ENCODE peak calls at places on chromosomes 3 and 15, in ten cellular contexts. R is anterior cingulate cortex; E is left ventricle myocardium inferior; Z is hypothalamus; U is amygdala; T is HT-29; G is body of pancreas; V is endothelial cell; Y is NAMALWA; I is stimulated activated CD4-positive, alpha-beta T cell treated with anti-CD3 and anti-CD28 coated beads, TNF-alpha, amount 100 ng/mL, for 1 hour. X is an unnamed sample.

GRCh38 chr3:190519886-190520285 is 6.0 kb downstream of the IL1RAP start:
- DNase-seq in I (no peak), E (no peak), Y (no peak), U (no peak), G (no peak), T (no peak), R (no peak), Z (no peak), V (no peak), X (no peak)

GRCh38 chr15:25053000-25053815 is 98.4 kb downstream of the SNRPN start:
- DNase-seq in E (no peak), Z (no peak), U (no peak), T (no peak), Y (no peak), R (no peak), V (no peak), G (peak), I (no peak), X (peak)

GRCh38 chr3:123805504-123805903 is 78.6 kb downstream of the MYLK start:
- DNase-seq in G (no peak), Y (peak), E (no peak), U (no peak), R (no peak), V (no peak), T (no peak), I (no peak), Z (no peak), X (no peak)

GRCh38 chr3:27939940-27940339 is 217.8 kb upstream of the EOMES start:
- DNase-seq in I (no peak), E (no peak), T (no peak), U (no peak), Y (no peak), R (no peak), G (no peak), Z (no peak), V (no peak), X (no peak)

GRCh38 chr3:136332776-136333175 is 82.6 kb downstream of the PCCB start:
- DNase-seq in V (no peak), U (no peak), G (no peak), R (no peak), I (no peak), Y (no peak), Z (no peak), E (no peak), T (no peak), X (no peak)

GRCh38 chr3:77530870-77531269 is 491.0 kb downstream of the ROBO2 start:
- DNase-seq in E (no peak), U (no peak), Y (no peak), R (no peak), G (no peak), Z (no peak), T (no peak), V (no peak), I (no peak), X (no peak)

GRCh38 chr3:81723732-81724313 is 37.6 kb downstream of the GBE1 start:
- DNase-seq in Y (no peak), G (peak), E (no peak), I (no peak), T (no peak), R (no peak), V (no peak), U (no peak), Z (no peak), X (no peak)

GRCh38 chr3:186283096-186283495 is 78.9 kb downstream of the DGKG start:
- DNase-seq in Y (no peak), U (no peak), Z (no peak), E (no peak), V (no peak), G (no peak), I (no peak), R (no peak), T (no peak), X (no peak)

GRCh38 chr15:81869161-81869928 is 176.5 kb downstream of the MEX3B start:
- DNase-seq in V (no peak), R (no peak), T (no peak), E (no peak), I (no peak), U (no peak), Z (no peak), Y (no peak), G (no peak), X (no peak)

GRCh38 chr15:88257311-88257901 is 867 bp upstream of the NTRK3 start:
- DNase-seq in Y (no peak), E (no peak), G (no peak), T (no peak), U (no peak), Z (no peak), R (peak), I (no peak), V (peak), X (no peak)

GRCh38 chr15:50358805-50359204 is 3.8 kb upstream of the GABPB1 start:
- DNase-seq in Z (no peak), E (no peak), I (no peak), G (no peak), V (peak), T (peak), R (no peak), Y (peak), U (no peak), X (no peak)

GRCh38 chr3:188397766-188398705 is 244.1 kb downstream of the LPP start:
- DNase-seq in T (no peak), V (no peak), G (no peak), U (no peak), Z (no peak), Y (no peak), R (no peak), I (no peak), E (peak), X (no peak)

GRCh38 chr15:49372366-49372765 is 50.7 kb upstream of the FGF7 start:
- DNase-seq in U (no peak), Z (no peak), T (no peak), V (no peak), Y (no peak), G (no peak), I (no peak), R (no peak), E (no peak), X (no peak)

GRCh38 chr3:47802734-47803477 is at the start of gene DHX30:
- DNase-seq in I (peak), Y (peak), Z (peak), U (peak), T (peak), G (peak), E (peak), V (peak), R (peak), X (peak)

GRCh38 chr3:143277531-143277930 is 158.0 kb downstream of the CHST2 start:
- DNase-seq in I (no peak), Y (no peak), R (no peak), U (no peak), E (no peak), T (no peak), V (no peak), Z (no peak), G (no peak), X (no peak)

GRCh38 chr3:142930510-142930909 is 33.0 kb downstream of the PAQR9 start:
- DNase-seq in Z (no peak), I (no peak), G (no peak), R (no peak), E (no peak), Y (no peak), U (no peak), T (peak), V (no peak), X (no peak)

GRCh38 chr15:42474857-42475256 is 16.1 kb downstream of the ZNF106 start:
- DNase-seq in T (no peak), Y (no peak), R (no peak), Z (no peak), U (no peak), E (no peak), V (no peak), G (no peak), I (no peak), X (no peak)

GRCh38 chr3:78801923-78802587 is 965.7 kb downstream of the ROBO1 start:
- DNase-seq in U (no peak), T (no peak), Z (no peak), G (no peak), I (no peak), E (no peak), Y (no peak), V (no peak), R (no peak), X (no peak)

GRCh38 chr3:146037697-146038096 is 123.3 kb downstream of the PLOD2 start:
- DNase-seq in R (no peak), Y (no peak), G (no peak), T (no peak), Z (no peak), U (no peak), I (no peak), E (no peak), V (no peak), X (no peak)

GRCh38 chr3:187920871-187921270 is 175.6 kb upstream of the BCL6 start:
- DNase-seq in V (no peak), T (no peak), E (no peak), U (no peak), G (no peak), R (no peak), Z (no peak), Y (no peak), I (no peak), X (no peak)

GRCh38 chr3:129277829-129278271 is 820 bp upstream of the HMCES start:
- DNase-seq in I (no peak), U (no peak), Y (peak), V (peak), T (no peak), E (no peak), G (no peak), R (no peak), Z (no peak), X (no peak)

GRCh38 chr3:180855364-180855763 is 57.1 kb upstream of the FXR1 start:
- DNase-seq in U (no peak), E (no peak), V (no peak), R (no peak), Y (peak), T (peak), Z (no peak), I (no peak), G (no peak), X (no peak)

GRCh38 chr3:159764211-159765024 is 224.2 kb upstream of the IL12A start:
- DNase-seq in V (peak), T (no peak), Y (no peak), R (peak), U (no peak), E (peak), Z (no peak), G (peak), I (no peak), X (peak)

GRCh38 chr3:59818033-59818936 is 768.5 kb upstream of the CFAP20DC start:
- DNase-seq in R (no peak), E (peak), G (peak), U (no peak), Y (no peak), V (no peak), Z (no peak), I (no peak), T (peak), X (peak)

GRCh38 chr3:50491023-50491422 is 12.4 kb downstream of the CACNA2D2 start:
- DNase-seq in T (no peak), I (no peak), G (no peak), U (no peak), Y (no peak), V (no peak), R (no peak), E (no peak), Z (no peak), X (no peak)

GRCh38 chr3:30597131-30597768 is 9.2 kb upstream of the TGFBR2 start:
- DNase-seq in E (no peak), I (no peak), V (no peak), Z (no peak), R (no peak), G (peak), Y (no peak), U (no peak), T (peak), X (no peak)

GRCh38 chr3:48135773-48136495 is 52.3 kb downstream of the CDC25A start:
- DNase-seq in G (no peak), R (no peak), E (no peak), U (no peak), Z (no peak), Y (no peak), V (no peak), T (no peak), I (no peak), X (no peak)

GRCh38 chr3:17301271-17301670 is 416.5 kb downstream of the PLCL2 start:
- DNase-seq in Z (no peak), U (no peak), R (no peak), Y (no peak), G (no peak), T (no peak), E (no peak), I (no peak), V (no peak), X (no peak)

GRCh38 chr3:27861047-27862036 is 139.2 kb upstream of the EOMES start:
- DNase-seq in V (no peak), Y (no peak), U (no peak), T (no peak), Z (no peak), R (no peak), I (no peak), G (no peak), E (no peak), X (no peak)

GRCh38 chr3:37608061-37608702 is 253.5 kb upstream of the CTDSPL start:
- DNase-seq in R (no peak), T (peak), I (no peak), G (no peak), Z (no peak), Y (no peak), U (no peak), E (no peak), V (no peak), X (no peak)

GRCh38 chr3:88812576-88812975 is 294.8 kb upstream of the EPHA3 start:
- DNase-seq in T (no peak), Y (no peak), Z (no peak), U (no peak), I (no peak), G (no peak), R (no peak), V (no peak), E (no peak), X (no peak)

GRCh38 chr15:100810229-100810628 is 69.4 kb upstream of the ALDH1A3 start:
- DNase-seq in R (no peak), G (no peak), E (no peak), Z (no peak), V (no peak), T (no peak), U (no peak), Y (no peak), I (no peak), X (no peak)

GRCh38 chr15:41971089-41971892 is 1.1 kb downstream of the EHD4 start:
- DNase-seq in Y (peak), T (peak), I (peak), Z (no peak), V (peak), E (peak), R (no peak), G (peak), U (no peak), X (peak)